ENCODE peak calls at places on chromosomes 6 and 20, in five cellular contexts. O is omental fat pad, Q is T follicular helper cell, I is HS-5, V is activated T-helper 1 cell treated with Interleukin-2 at 50 U/mL for 16 hours. Y is an unnamed sample.

GRCh38 chr20:62644044-62644795 is 1.9 kb downstream of the SLCO4A1 start:
- DNase-seq in Q (no peak), I (no peak), O (no peak), V (no peak), Y (no peak)

GRCh38 chr6:14730654-14731053 is 515.2 kb upstream of the JARID2 start:
- DNase-seq in I (no peak), O (no peak), V (no peak), Q (no peak), Y (no peak)

GRCh38 chr20:62571667-62572344 is 70.5 kb upstream of the SLCO4A1 start:
- DNase-seq in Q (no peak), I (no peak), V (no peak), O (no peak), Y (no peak)

GRCh38 chr6:57303931-57304681 is 13.3 kb upstream of the PRIM2 start:
- DNase-seq in O (no peak), V (no peak), Q (no peak), I (no peak), Y (peak)

GRCh38 chr6:156991971-156992370 is 214.8 kb downstream of the ARID1B start:
- DNase-seq in O (no peak), V (no peak), Q (no peak), I (peak), Y (no peak)

GRCh38 chr6:148441454-148441911 is 98.8 kb downstream of the SASH1 start:
- DNase-seq in Q (no peak), I (peak), O (no peak), V (no peak), Y (peak)

GRCh38 chr6:38319259-38320255 is 320.2 kb downstream of the BTBD9 start:
- DNase-seq in Q (no peak), V (no peak), O (no peak), I (no peak), Y (no peak)

GRCh38 chr20:7770578-7770977 is 169.7 kb downstream of the HAO1 start:
- DNase-seq in I (no peak), Q (no peak), O (no peak), V (no peak), Y (no peak)

GRCh38 chr6:169935861-169936260 is 184.4 kb downstream of the ERMARD start:
- DNase-seq in O (no peak), V (no peak), I (no peak), Q (no peak), Y (no peak)

GRCh38 chr6:41375598-41376151 is 40.3 kb downstream of the NCR2 start:
- DNase-seq in I (no peak), Q (no peak), O (no peak), V (no peak), Y (no peak)

GRCh38 chr6:35691027-35691824 is 2.5 kb upstream of the FKBP5 start:
- DNase-seq in V (no peak), Q (no peak), O (peak), I (no peak), Y (no peak)

GRCh38 chr6:118667988-118668387 is 16.6 kb upstream of the CEP85L start:
- DNase-seq in Q (no peak), O (no peak), I (no peak), V (no peak), Y (no peak)

Y was measured in BJ.